ENCODE peak calls at places on chromosome 2, in six cellular contexts. O is A549, S is HepG2, J is H1, P is K562, G is endothelial cell of umbilical vein. Y is an unnamed sample.
A peak's percentile ranks its signal among the peaks of the same experiment; 100 is the strongest.

GRCh38 chr2:98839292-98839691 is 96.7 kb downstream of the CRACDL start:
- DNase-seq in G (no peak), J (no peak), S (no peak), P (no peak), O (no peak), Y (no peak)

GRCh38 chr2:127810156-127810636 is 775 bp downstream of the WDR33 start:
- DNase-seq in O (peak; percentile 20), P (peak; percentile 35), G (no peak), J (no peak), S (no peak), Y (peak; percentile 20)

GRCh38 chr2:145316496-145316895 is 796.6 kb upstream of the ZEB2 start:
- DNase-seq in O (no peak), S (no peak), J (no peak), P (no peak), G (no peak), Y (no peak)

GRCh38 chr2:216328347-216328746 is 43.9 kb downstream of the MARCHF4 start:
- DNase-seq in J (no peak), O (no peak), P (no peak), S (peak; percentile 25), G (peak; percentile 20), Y (peak; percentile 17)

GRCh38 chr2:105600037-105600442 is 144.7 kb upstream of the NCK2 start:
- DNase-seq in O (no peak), G (no peak), S (no peak), P (no peak), J (no peak), Y (no peak)

GRCh38 chr2:37111971-37112370 is 27.7 kb downstream of the GPATCH11 start:
- DNase-seq in O (no peak), G (no peak), P (no peak), S (no peak), J (no peak), Y (no peak)

GRCh38 chr2:237456200-237456731 is 30.8 kb upstream of the MLPH start:
- DNase-seq in P (no peak), S (no peak), G (no peak), O (no peak), J (no peak), Y (no peak)

GRCh38 chr2:199303814-199304213 is 153.9 kb downstream of the SATB2 start:
- DNase-seq in O (no peak), J (no peak), P (no peak), S (no peak), G (peak; percentile 53), Y (no peak)

GRCh38 chr2:97011977-97012569 is 25.7 kb upstream of the FAM178B start:
- DNase-seq in P (no peak), S (peak; percentile 60), O (peak; percentile 5), G (peak; percentile 72), J (no peak), Y (no peak)

GRCh38 chr2:36338827-36339145 is 16.8 kb upstream of the CRIM1 start:
- DNase-seq in J (no peak), S (peak; percentile 44), O (no peak), P (no peak), G (no peak), Y (no peak)

GRCh38 chr2:219464286-219465032 is 29.8 kb downstream of the SPEG start:
- DNase-seq in J (peak; percentile 42), P (no peak), O (no peak), G (no peak), S (no peak), Y (no peak)

GRCh38 chr2:214782671-214783070 is 26.8 kb downstream of the BARD1 start:
- DNase-seq in G (peak; percentile 59), S (no peak), P (no peak), J (no peak), O (no peak), Y (no peak)

DNA sequence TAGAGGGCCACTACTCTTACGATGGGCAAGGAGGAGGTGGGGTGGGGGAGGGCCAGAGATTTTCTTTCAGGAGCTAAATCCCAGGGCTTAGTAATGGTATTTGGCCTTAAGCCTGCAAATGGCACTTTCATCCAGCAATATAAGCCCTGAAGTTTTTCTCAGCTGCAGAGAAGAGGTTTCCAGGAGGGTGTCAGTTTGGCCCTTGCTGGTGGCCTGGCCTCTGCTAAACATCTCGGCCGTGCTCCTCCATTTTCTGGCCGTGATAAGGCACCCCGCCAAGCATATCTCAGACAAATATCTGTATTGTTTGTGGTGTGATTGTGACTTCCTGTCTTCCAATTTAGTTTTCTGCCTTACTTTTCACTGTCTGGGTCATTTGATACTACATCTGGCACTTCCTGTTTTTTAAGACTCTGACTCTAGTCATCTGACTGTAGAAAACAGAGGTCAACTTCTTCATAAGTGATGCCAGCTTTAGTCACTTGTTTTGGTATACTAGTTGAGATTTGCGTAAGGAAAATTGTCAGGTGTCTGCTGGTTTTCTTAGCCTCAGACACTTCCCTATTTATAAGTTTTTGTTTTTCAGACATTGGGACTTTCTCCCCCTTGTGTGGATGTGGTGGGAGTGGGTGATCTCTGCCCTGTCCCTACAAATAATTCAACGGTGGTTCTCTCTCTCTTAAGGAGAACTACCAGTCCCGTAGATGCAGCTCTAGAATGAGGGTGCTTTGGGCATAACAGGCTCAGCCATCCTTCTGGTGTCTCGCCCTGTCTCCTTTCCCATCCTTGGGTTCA is 120.8 kb upstream of the CXCR4 start:
- DNase-seq in G (peak; percentile 89), S (no peak), P (no peak), O (no peak), J (no peak), Y (no peak)
- TF ChIP-seq JUN in G (peak; percentile 77), S (no peak), P (no peak), O (no peak), J (no peak), Y (no peak)

GRCh38 chr2:85754313-85755095 is 713 bp downstream of the ATOH8 start:
- DNase-seq in G (no peak), S (peak; percentile 77), P (no peak), J (peak; percentile 80), O (no peak), Y (peak; percentile 68)
- TF ChIP-seq JUN in G (no peak), S (no peak), P (no peak), J (no peak), O (no peak), Y (no peak)

GRCh38 chr2:179745615-179746263 is 115.7 kb downstream of the ZNF385B start:
- DNase-seq in P (no peak), G (no peak), S (no peak), O (no peak), J (no peak), Y (no peak)

GRCh38 chr2:179749210-179749609 is 112.2 kb downstream of the ZNF385B start:
- DNase-seq in S (no peak), G (no peak), J (no peak), O (no peak), P (no peak), Y (no peak)

GRCh38 chr2:179746982-179747381 is 114.4 kb downstream of the ZNF385B start:
- DNase-seq in P (no peak), G (no peak), S (no peak), J (no peak), O (no peak), Y (no peak)

GRCh38 chr2:179751184-179751809 is 110.1 kb downstream of the ZNF385B start:
- DNase-seq in S (peak; percentile 27), P (peak; percentile 44), G (peak; percentile 42), O (peak; percentile 12), J (no peak), Y (no peak)
- TF ChIP-seq JUN in S (no peak), P (no peak), G (no peak), O (no peak), J (no peak), Y (no peak)

GRCh38 chr2:169572821-169573159 is 875 bp downstream of the FASTKD1 start:
- DNase-seq in J (no peak), G (no peak), S (no peak), P (no peak), O (no peak), Y (no peak)
- TF ChIP-seq JUN in J (no peak), G (no peak), S (no peak), P (no peak), O (no peak), Y (no peak)

Y was measured in WTC11.